ENCODE peak calls at places on chromosomes 4 and X, in seven cellular contexts. L is uterus; J is CD8-positive, alpha-beta memory T cell; T is upper lobe of right lung; R is fibroblast of lung; M is HCT116; K is transverse colon. Y is an unnamed sample. For H3K4me1, the result is how much of the 10 kb centered on the place peaks cover.

GRCh38 chr4:147760695-147761094 is 28.8 kb downstream of the ARHGAP10 start:
- DNase-seq in J (no peak), L (no peak), T (no peak), M (no peak), R (no peak), K (peak), Y (no peak)

GRCh38 chrX:101022020-101022419 is 29.9 kb downstream of the TRMT2B start:
- DNase-seq in K (no peak), R (no peak), M (no peak), T (no peak), L (no peak), J (no peak), Y (no peak)

GRCh38 chr4:184950117-184950830 is 68.0 kb upstream of the HELT start:
- DNase-seq in J (no peak), M (no peak), R (no peak), T (no peak), L (no peak), K (no peak), Y (no peak)

GRCh38 chr4:11698846-11699590 is 270.3 kb upstream of the HS3ST1 start:
- DNase-seq in M (peak), T (no peak), J (no peak), R (peak), K (no peak), L (no peak), Y (no peak)

GRCh38 chr4:39539026-39539690 is 11.9 kb upstream of the UGDH start:
- DNase-seq in J (no peak), R (peak), L (no peak), K (no peak), M (no peak), T (no peak), Y (no peak)

GRCh38 chr4:59920414-59920813 is 1279.7 kb upstream of the ADGRL3 start:
- DNase-seq in T (no peak), J (no peak), M (no peak), K (no peak), L (no peak), R (no peak), Y (no peak)

GRCh38 chrX:137051978-137052640 is 18.3 kb upstream of the GPR101 start:
- DNase-seq in J (peak), M (peak), K (peak), L (peak), T (peak), R (peak), Y (no peak)

GRCh38 chr4:1195109-1195671 is 22.8 kb upstream of the SPON2 start:
- DNase-seq in K (no peak), L (peak), M (no peak), R (no peak), T (peak), J (no peak), Y (peak)

GRCh38 chrX:37314526-37314925 is 34.6 kb upstream of the PRRG1 start:
- DNase-seq in T (no peak), J (no peak), R (peak), K (no peak), L (no peak), M (no peak), Y (no peak)

GRCh38 chrX:45781901-45782553 is 581.4 kb upstream of the DIPK2B start:
- DNase-seq in L (no peak), T (no peak), K (no peak), R (peak), J (no peak), M (no peak), Y (no peak)

GRCh38 chrX:84118769-84119168 is 69.2 kb downstream of the RPS6KA6 start:
- DNase-seq in M (no peak), K (no peak), T (no peak), L (no peak), J (no peak), R (no peak), Y (no peak)

GRCh38 chr4:3294401-3295241 is 1.8 kb downstream of the RGS12 start:
- DNase-seq in L (no peak), K (no peak), R (no peak), M (no peak), T (peak), J (no peak), Y (no peak)

GRCh38 chr4:40931825-40932224 is 182.1 kb downstream of the NSUN7 start:
- DNase-seq in L (no peak), J (no peak), R (no peak), T (no peak), M (no peak), K (no peak), Y (no peak)

GRCh38 chr4:162104459-162105124 is 59.2 kb downstream of the FSTL5 start:
- DNase-seq in L (no peak), J (no peak), R (no peak), M (no peak), T (no peak), K (no peak), Y (no peak)

GRCh38 chr4:2260336-2261109 is 1.4 kb downstream of the MXD4 start:
- DNase-seq in L (peak), M (no peak), T (peak), J (no peak), R (no peak), K (peak), Y (peak)

GRCh38 chr4:88522702-88523324 is 763 bp downstream of the PYURF start:
- DNase-seq in J (peak), R (peak), M (no peak), T (peak), L (peak), K (peak), Y (no peak)

GRCh38 chrX:12946406-12946805 is 28.5 kb upstream of the TMSB4X start:
- DNase-seq in L (no peak), K (no peak), R (no peak), T (no peak), M (no peak), J (no peak), Y (no peak)

GRCh38 chr4:186472948-186473347 is 82.4 kb downstream of the MTNR1A start:
- DNase-seq in T (no peak), K (no peak), M (peak), L (no peak), J (no peak), R (peak), Y (no peak)

GRCh38 chr4:6085028-6085942 is 67.1 kb upstream of the C4orf50 start:
- DNase-seq in R (no peak), J (no peak), K (no peak), T (no peak), M (no peak), L (no peak), Y (no peak)

GRCh38 chrX:129108936-129109335 is 414.4 kb downstream of the SMARCA1 start:
- DNase-seq in L (no peak), T (no peak), M (no peak), K (no peak), J (no peak), R (no peak), Y (no peak)

GRCh38 chrX:68079961-68080360 is 353.3 kb downstream of the OPHN1 start:
- DNase-seq in R (no peak), J (no peak), M (no peak), K (no peak), L (no peak), T (no peak), Y (no peak)

GRCh38 chr4:103402198-103402597 is 204.1 kb upstream of the CENPE start:
- DNase-seq in K (no peak), T (no peak), M (no peak), R (no peak), J (no peak), L (no peak), Y (no peak)

GRCh38 chr4:1473718-1474117 is 67.5 kb upstream of the NKX1-1 start:
- DNase-seq in R (no peak), L (no peak), K (no peak), J (no peak), T (peak), M (no peak), Y (no peak)

GRCh38 chr4:155952546-155952945 is 1.1 kb downstream of the CTSO start:
- DNase-seq in T (no peak), J (no peak), R (peak), M (no peak), L (no peak), K (no peak), Y (no peak)

GRCh38 chrX:36436286-36436860 is 516.8 kb downstream of the CFAP47 start:
- DNase-seq in L (no peak), T (no peak), M (no peak), R (peak), J (no peak), K (no peak), Y (no peak)

GRCh38 chr4:123785515-123785914 is 388.9 kb downstream of the SPRY1 start:
- DNase-seq in R (peak), L (peak), J (no peak), M (no peak), T (no peak), K (peak), Y (peak)

GRCh38 chr4:150264595-150265141 is 186.4 kb downstream of the DCLK2 start:
- DNase-seq in R (peak), K (no peak), J (no peak), M (no peak), T (no peak), L (no peak), Y (no peak)

GRCh38 chrX:114924846-114925245 is 92.6 kb downstream of the IL13RA2 start:
- DNase-seq in K (no peak), J (no peak), M (no peak), L (no peak), R (peak), T (no peak), Y (no peak)

GRCh38 chrX:2878563-2878962 is 49.8 kb downstream of the GYG2 start:
- DNase-seq in J (no peak), L (no peak), K (no peak), M (no peak), R (no peak), T (no peak), Y (no peak)

GRCh38 chr4:52643846-52644245 is 15.3 kb downstream of the USP46 start:
- DNase-seq in L (peak), K (peak), T (peak), M (peak), R (peak), J (no peak), Y (peak)

GRCh38 chrX:12702509-12703091 is 88.6 kb upstream of the PRPS2 start:
- DNase-seq in L (no peak), R (no peak), K (no peak), M (peak), T (no peak), J (no peak), Y (no peak)

GRCh38 chr4:38306482-38307071 is 346.4 kb downstream of the PTTG2 start:
- DNase-seq in M (no peak), L (no peak), K (no peak), R (no peak), J (no peak), T (no peak), Y (no peak)

GRCh38 chrX:50098241-50098640 is 102.6 kb downstream of the AKAP4 start:
- DNase-seq in J (no peak), M (no peak), T (no peak), R (no peak), K (no peak), L (no peak), Y (no peak)

GRCh38 chrX:120790118-120790517 is 85.5 kb downstream of the CT47B1 start:
- DNase-seq in M (peak), J (peak), R (peak), T (no peak), K (peak), L (peak), Y (no peak)

GRCh38 chr4:121950680-121951569 is 935 bp downstream of the TRPC3 start:
- DNase-seq in K (peak), M (no peak), R (peak), T (peak), L (peak), J (peak), Y (no peak)

GRCh38 chrX:56343664-56344063 is 111.5 kb downstream of the KLF8 start:
- DNase-seq in T (no peak), K (no peak), L (no peak), M (no peak), R (no peak), J (peak), Y (no peak)

GRCh38 chr4:3816256-3816825 is 50.2 kb downstream of the ADRA2C start:
- DNase-seq in M (no peak), L (no peak), T (no peak), R (no peak), K (no peak), J (no peak), Y (no peak)

GRCh38 chrX:80578518-80579105 is 158.4 kb downstream of the TENT5D start:
- DNase-seq in K (no peak), T (no peak), J (no peak), L (no peak), M (peak), R (peak), Y (no peak)

GRCh38 chr4:84803720-84804119 is 162.8 kb downstream of the WDFY3 start:
- DNase-seq in L (no peak), T (no peak), M (no peak), R (peak), J (no peak), K (no peak), Y (no peak)

GRCh38 chrX:9927638-9928037 is 39.5 kb upstream of the CLDN34 start:
- DNase-seq in M (no peak), K (no peak), L (no peak), R (no peak), T (no peak), J (no peak), Y (no peak)
- H3K4me3 ChIP-seq in M (no peak), K (no peak), L (no peak), R (no peak), T (no peak), J (no peak), Y (no peak)

DNA sequence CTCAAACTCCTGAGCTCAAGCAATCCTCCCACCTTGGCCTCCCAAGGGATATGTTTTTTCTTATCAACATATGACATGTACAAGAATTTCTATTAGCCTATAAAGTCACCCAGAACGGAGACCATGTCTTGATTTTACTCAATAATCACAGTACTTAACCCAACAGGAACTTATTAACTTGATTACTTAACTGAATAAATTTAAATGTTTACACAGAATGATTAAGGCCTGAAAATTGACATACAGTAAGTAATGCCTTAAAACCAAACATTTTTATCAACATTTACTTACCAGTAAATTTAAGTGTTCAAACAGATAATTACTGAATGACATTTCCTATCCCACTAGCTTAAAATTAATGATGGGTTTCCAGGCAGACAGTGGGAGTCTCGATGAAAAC is 25.4 kb downstream of the EIF4E start:
- DNase-seq in J (no peak), T (no peak), K (no peak), R (no peak), L (no peak), M (no peak), Y (no peak)
- H3K4me1 ChIP-seq in J (under half), T (under half), K (under half), R (under half), L (under half), M (under half), Y (under half)

GRCh38 chr4:14924080-14924916 is 78.0 kb upstream of the CPEB2 start:
- DNase-seq in M (no peak), J (peak), T (no peak), L (no peak), K (no peak), R (no peak), Y (no peak)
- H3K27ac ChIP-seq in M (no peak), J (no peak), T (no peak), L (no peak), K (no peak), R (no peak), Y (no peak)

GRCh38 chr4:180060159-180060889 is 2182.9 kb upstream of the TENM3 start:
- DNase-seq in J (no peak), L (no peak), R (peak), T (no peak), K (no peak), M (no peak), Y (no peak)
- H3K4me3 ChIP-seq in J (no peak), L (no peak), R (no peak), T (no peak), K (no peak), M (no peak), Y (no peak)